ENCODE peak calls at places on chromosomes 3 and 15, in ten cellular contexts. One of them, this sample, is unnamed.

GRCh38 chr3:17643691-17644090 is 98.7 kb downstream of the TBC1D5 start:
- DNase-seq in cardiac muscle cell: no peak
- DNase-seq in bronchial epithelial cell: no peak
- DNase-seq in mammary epithelial cell: no peak
- DNase-seq in pons: no peak
- DNase-seq in nucleus accumbens: no peak
- DNase-seq in COR-L47: no peak
- DNase-seq in T-cell: no peak
- DNase-seq in stimulated activated naive CD4-positive, alpha-beta T cell: no peak
- DNase-seq in PC-9: no peak
- DNase-seq in this sample: no peak

GRCh38 chr15:39184701-39185390 is 396.0 kb upstream of the THBS1 start:
- DNase-seq in cardiac muscle cell: no peak
- DNase-seq in bronchial epithelial cell: peak; percentile 79
- DNase-seq in mammary epithelial cell: peak; percentile 80
- DNase-seq in pons: no peak
- DNase-seq in nucleus accumbens: no peak
- DNase-seq in COR-L47: no peak
- DNase-seq in T-cell: no peak
- DNase-seq in stimulated activated naive CD4-positive, alpha-beta T cell: no peak
- DNase-seq in PC-9: no peak
- DNase-seq in this sample: no peak

GRCh38 chr3:55406666-55407425 is 80.3 kb downstream of the WNT5A start:
- DNase-seq in cardiac muscle cell: no peak
- DNase-seq in bronchial epithelial cell: peak; percentile 23
- DNase-seq in mammary epithelial cell: peak; percentile 66
- DNase-seq in pons: no peak
- DNase-seq in nucleus accumbens: no peak
- DNase-seq in COR-L47: no peak
- DNase-seq in T-cell: no peak
- DNase-seq in stimulated activated naive CD4-positive, alpha-beta T cell: no peak
- DNase-seq in PC-9: no peak
- DNase-seq in this sample: no peak

GRCh38 chr3:154969366-154969765 is 110.8 kb upstream of the MME start:
- DNase-seq in cardiac muscle cell: no peak
- DNase-seq in bronchial epithelial cell: no peak
- DNase-seq in mammary epithelial cell: no peak
- DNase-seq in pons: no peak
- DNase-seq in nucleus accumbens: no peak
- DNase-seq in COR-L47: no peak
- DNase-seq in T-cell: no peak
- DNase-seq in stimulated activated naive CD4-positive, alpha-beta T cell: no peak
- DNase-seq in PC-9: no peak
- DNase-seq in this sample: no peak

GRCh38 chr3:152402698-152403456 is 134.1 kb downstream of the MBNL1 start:
- DNase-seq in cardiac muscle cell: no peak
- DNase-seq in bronchial epithelial cell: peak; percentile 64
- DNase-seq in mammary epithelial cell: no peak
- DNase-seq in pons: no peak
- DNase-seq in nucleus accumbens: no peak
- DNase-seq in COR-L47: no peak
- DNase-seq in T-cell: no peak
- DNase-seq in stimulated activated naive CD4-positive, alpha-beta T cell: no peak
- DNase-seq in PC-9: no peak
- DNase-seq in this sample: no peak

GRCh38 chr3:151305778-151306157 is 10.9 kb downstream of the GPR87 start:
- DNase-seq in cardiac muscle cell: no peak
- DNase-seq in bronchial epithelial cell: peak; percentile 64
- DNase-seq in mammary epithelial cell: no peak
- DNase-seq in pons: no peak
- DNase-seq in nucleus accumbens: no peak
- DNase-seq in COR-L47: no peak
- DNase-seq in T-cell: no peak
- DNase-seq in stimulated activated naive CD4-positive, alpha-beta T cell: no peak
- DNase-seq in PC-9: no peak
- DNase-seq in this sample: no peak

GRCh38 chr3:100402150-100402706 is 889 bp downstream of the LNP1 start:
- DNase-seq in cardiac muscle cell: peak; percentile 70
- DNase-seq in bronchial epithelial cell: peak; percentile 78
- DNase-seq in mammary epithelial cell: peak; percentile 53
- DNase-seq in pons: peak; percentile 12
- DNase-seq in nucleus accumbens: no peak
- DNase-seq in COR-L47: peak; percentile 63
- DNase-seq in T-cell: no peak
- DNase-seq in stimulated activated naive CD4-positive, alpha-beta T cell: no peak
- DNase-seq in PC-9: peak; percentile 87
- DNase-seq in this sample: no peak

GRCh38 chr3:147298511-147298982 is 107.8 kb downstream of the ZIC4 start:
- DNase-seq in cardiac muscle cell: no peak
- DNase-seq in bronchial epithelial cell: peak; percentile 68
- DNase-seq in mammary epithelial cell: peak; percentile 76
- DNase-seq in pons: peak; percentile 1
- DNase-seq in nucleus accumbens: no peak
- DNase-seq in COR-L47: peak; percentile 15
- DNase-seq in T-cell: no peak
- DNase-seq in stimulated activated naive CD4-positive, alpha-beta T cell: no peak
- DNase-seq in PC-9: peak; percentile 64
- DNase-seq in this sample: no peak

GRCh38 chr3:39108309-39108708 is 829 bp downstream of the TTC21A start:
- DNase-seq in cardiac muscle cell: no peak
- DNase-seq in bronchial epithelial cell: no peak
- DNase-seq in mammary epithelial cell: no peak
- DNase-seq in pons: peak; percentile 68
- DNase-seq in nucleus accumbens: peak; percentile 71
- DNase-seq in COR-L47: no peak
- DNase-seq in T-cell: peak; percentile 20
- DNase-seq in stimulated activated naive CD4-positive, alpha-beta T cell: peak; percentile 37
- DNase-seq in PC-9: no peak
- DNase-seq in this sample: no peak

GRCh38 chr3:46979958-46980497 is 562 bp downstream of the NBEAL2 start:
- DNase-seq in cardiac muscle cell: peak; percentile 47
- DNase-seq in bronchial epithelial cell: no peak
- DNase-seq in mammary epithelial cell: no peak
- DNase-seq in pons: no peak
- DNase-seq in nucleus accumbens: no peak
- DNase-seq in COR-L47: no peak
- DNase-seq in T-cell: no peak
- DNase-seq in stimulated activated naive CD4-positive, alpha-beta T cell: no peak
- DNase-seq in PC-9: no peak
- DNase-seq in this sample: peak; percentile 36

This sample was measured in thyroid gland.